ENCODE peak calls at places on chromosomes 3 and 15, in six cellular contexts. One of them, this sample, is unnamed. For H3K36me3, the result is how much of the 10 kb centered on the place peaks cover.

GRCh38 chr15:39153718-39154117 is 427.2 kb upstream of the THBS1 start:
- DNase-seq in fibroblast of lung: peak
- DNase-seq in adipocyte: no peak
- DNase-seq in body of pancreas: no peak
- DNase-seq in cardiac muscle cell: no peak
- DNase-seq in right lobe of liver: no peak
- DNase-seq in this sample: no peak

GRCh38 chr3:120850326-120851295 is 57.4 kb upstream of the STXBP5L start:
- DNase-seq in fibroblast of lung: peak
- DNase-seq in adipocyte: no peak
- DNase-seq in body of pancreas: no peak
- DNase-seq in cardiac muscle cell: no peak
- DNase-seq in right lobe of liver: no peak
- DNase-seq in this sample: no peak

GRCh38 chr15:25852696-25853524 is 10.2 kb downstream of the ATP10A start:
- DNase-seq in fibroblast of lung: no peak
- DNase-seq in adipocyte: peak
- DNase-seq in body of pancreas: no peak
- DNase-seq in cardiac muscle cell: peak
- DNase-seq in right lobe of liver: no peak
- DNase-seq in this sample: no peak

GRCh38 chr15:35115155-35115725 is 30.1 kb upstream of the NANOGP8 start:
- DNase-seq in fibroblast of lung: peak
- DNase-seq in adipocyte: no peak
- DNase-seq in body of pancreas: no peak
- DNase-seq in cardiac muscle cell: peak
- DNase-seq in right lobe of liver: peak
- DNase-seq in this sample: no peak

GRCh38 chr3:155596614-155597013 is 148.3 kb downstream of the PLCH1 start:
- DNase-seq in fibroblast of lung: no peak
- DNase-seq in adipocyte: no peak
- DNase-seq in body of pancreas: no peak
- DNase-seq in cardiac muscle cell: no peak
- DNase-seq in right lobe of liver: no peak
- DNase-seq in this sample: no peak

GRCh38 chr15:98727115-98728040 is 79.0 kb downstream of the IGF1R start:
- DNase-seq in fibroblast of lung: peak
- DNase-seq in adipocyte: peak
- DNase-seq in body of pancreas: peak
- DNase-seq in cardiac muscle cell: peak
- DNase-seq in right lobe of liver: peak
- DNase-seq in this sample: peak

GRCh38 chr15:51307811-51308210 is 30.6 kb downstream of the CYP19A1 start:
- DNase-seq in fibroblast of lung: no peak
- DNase-seq in adipocyte: no peak
- DNase-seq in body of pancreas: no peak
- DNase-seq in cardiac muscle cell: peak
- DNase-seq in right lobe of liver: no peak
- DNase-seq in this sample: no peak

GRCh38 chr3:12733566-12733965 is 25.5 kb downstream of the TMEM40 start:
- DNase-seq in fibroblast of lung: no peak
- DNase-seq in adipocyte: no peak
- DNase-seq in body of pancreas: no peak
- DNase-seq in cardiac muscle cell: no peak
- DNase-seq in right lobe of liver: no peak
- DNase-seq in this sample: no peak

GRCh38 chr3:175526609-175527280 is 667.6 kb downstream of the NAALADL2 start:
- DNase-seq in fibroblast of lung: peak
- DNase-seq in adipocyte: peak
- DNase-seq in body of pancreas: no peak
- DNase-seq in cardiac muscle cell: peak
- DNase-seq in right lobe of liver: no peak
- DNase-seq in this sample: no peak

GRCh38 chr3:107525101-107525953 is 2.6 kb downstream of the BBX start:
- DNase-seq in fibroblast of lung: peak
- DNase-seq in adipocyte: peak
- DNase-seq in body of pancreas: peak
- DNase-seq in cardiac muscle cell: peak
- DNase-seq in right lobe of liver: peak
- DNase-seq in this sample: no peak

GRCh38 chr3:136955813-136956212 is 2.0 kb upstream of the IL20RB start:
- DNase-seq in fibroblast of lung: peak
- DNase-seq in adipocyte: peak
- DNase-seq in body of pancreas: no peak
- DNase-seq in cardiac muscle cell: peak
- DNase-seq in right lobe of liver: no peak
- DNase-seq in this sample: peak

GRCh38 chr3:188568750-188569149 is 414.8 kb downstream of the LPP start:
- DNase-seq in fibroblast of lung: peak
- DNase-seq in adipocyte: no peak
- DNase-seq in body of pancreas: no peak
- DNase-seq in cardiac muscle cell: peak
- DNase-seq in right lobe of liver: no peak
- DNase-seq in this sample: no peak

GRCh38 chr3:132378-132777 is 64.2 kb upstream of the CHL1 start:
- DNase-seq in fibroblast of lung: no peak
- DNase-seq in adipocyte: no peak
- DNase-seq in body of pancreas: no peak
- DNase-seq in cardiac muscle cell: no peak
- DNase-seq in right lobe of liver: no peak
- DNase-seq in this sample: no peak

GRCh38 chr3:169907476-169907875 is 3.9 kb upstream of the SAMD7 start:
- DNase-seq in fibroblast of lung: no peak
- DNase-seq in adipocyte: no peak
- DNase-seq in body of pancreas: no peak
- DNase-seq in cardiac muscle cell: no peak
- DNase-seq in right lobe of liver: no peak
- DNase-seq in this sample: no peak

GRCh38 chr3:132038198-132038825 is 3.5 kb upstream of the CPNE4 start:
- DNase-seq in fibroblast of lung: peak
- DNase-seq in adipocyte: peak
- DNase-seq in body of pancreas: no peak
- DNase-seq in cardiac muscle cell: peak
- DNase-seq in right lobe of liver: no peak
- DNase-seq in this sample: no peak

GRCh38 chr15:31016446-31016915 is 25.1 kb upstream of the MTMR10 start:
- DNase-seq in fibroblast of lung: peak
- DNase-seq in adipocyte: no peak
- DNase-seq in body of pancreas: no peak
- DNase-seq in cardiac muscle cell: peak
- DNase-seq in right lobe of liver: no peak
- DNase-seq in this sample: peak

GRCh38 chr15:85758655-85758978 is 36.1 kb downstream of the KLHL25 start:
- DNase-seq in fibroblast of lung: no peak
- DNase-seq in adipocyte: no peak
- DNase-seq in body of pancreas: no peak
- DNase-seq in cardiac muscle cell: no peak
- DNase-seq in right lobe of liver: no peak
- DNase-seq in this sample: no peak

GRCh38 chr15:23857028-23857641 is 170.0 kb upstream of the NDN start:
- DNase-seq in fibroblast of lung: peak
- DNase-seq in adipocyte: peak
- DNase-seq in body of pancreas: peak
- DNase-seq in cardiac muscle cell: peak
- DNase-seq in right lobe of liver: no peak
- DNase-seq in this sample: no peak

GRCh38 chr3:20246662-20247061 is 60.7 kb upstream of the SGO1 start:
- DNase-seq in fibroblast of lung: no peak
- DNase-seq in adipocyte: no peak
- DNase-seq in body of pancreas: no peak
- DNase-seq in cardiac muscle cell: no peak
- DNase-seq in right lobe of liver: no peak
- DNase-seq in this sample: no peak

GRCh38 chr3:192816274-192816853 is 89.0 kb upstream of the FGF12 start:
- DNase-seq in fibroblast of lung: peak
- DNase-seq in adipocyte: peak
- DNase-seq in body of pancreas: peak
- DNase-seq in cardiac muscle cell: peak
- DNase-seq in right lobe of liver: no peak
- DNase-seq in this sample: no peak
- H3K36me3 ChIP-seq in fibroblast of lung: under half
- H3K36me3 ChIP-seq in adipocyte: under half
- H3K36me3 ChIP-seq in body of pancreas: under half
- H3K36me3 ChIP-seq in cardiac muscle cell: under half
- H3K36me3 ChIP-seq in right lobe of liver: under half
- H3K36me3 ChIP-seq in this sample: under half

GRCh38 chr15:47517737-47518136 is 199.6 kb upstream of the SEMA6D start:
- DNase-seq in fibroblast of lung: peak
- DNase-seq in adipocyte: peak
- DNase-seq in body of pancreas: no peak
- DNase-seq in cardiac muscle cell: peak
- DNase-seq in right lobe of liver: no peak
- DNase-seq in this sample: no peak

GRCh38 chr15:47516576-47517371 is 200.5 kb upstream of the SEMA6D start:
- DNase-seq in fibroblast of lung: peak
- DNase-seq in adipocyte: no peak
- DNase-seq in body of pancreas: no peak
- DNase-seq in cardiac muscle cell: peak
- DNase-seq in right lobe of liver: no peak
- DNase-seq in this sample: no peak

GRCh38 chr15:47511241-47511640 is 206.1 kb upstream of the SEMA6D start:
- DNase-seq in fibroblast of lung: no peak
- DNase-seq in adipocyte: no peak
- DNase-seq in body of pancreas: no peak
- DNase-seq in cardiac muscle cell: no peak
- DNase-seq in right lobe of liver: no peak
- DNase-seq in this sample: no peak

GRCh38 chr15:47514251-47514652 is 203.1 kb upstream of the SEMA6D start:
- DNase-seq in fibroblast of lung: peak
- DNase-seq in adipocyte: peak
- DNase-seq in body of pancreas: no peak
- DNase-seq in cardiac muscle cell: peak
- DNase-seq in right lobe of liver: no peak
- DNase-seq in this sample: no peak

DNA sequence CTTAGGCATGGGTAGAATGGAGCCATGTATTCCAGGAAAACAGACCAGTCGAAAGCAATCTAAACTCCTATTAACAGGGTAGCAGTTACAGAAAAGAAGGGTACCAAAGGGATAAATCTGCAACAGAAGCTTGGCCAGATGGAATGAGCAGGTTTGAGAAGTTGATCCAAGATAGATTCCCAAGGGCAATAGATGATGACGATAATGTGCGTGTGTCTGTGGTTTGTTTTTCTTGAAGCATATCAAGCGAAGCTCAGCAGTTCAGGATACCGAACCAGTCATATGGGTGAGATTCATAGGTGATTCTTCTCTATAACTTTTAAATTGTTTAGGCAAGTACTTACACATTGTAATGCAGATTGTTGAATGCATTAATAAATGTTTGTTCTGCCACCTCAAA is 203.8 kb upstream of the SEMA6D start:
- DNase-seq in fibroblast of lung: no peak
- DNase-seq in adipocyte: no peak
- DNase-seq in body of pancreas: no peak
- DNase-seq in cardiac muscle cell: no peak
- DNase-seq in right lobe of liver: no peak
- DNase-seq in this sample: no peak
- H3K36me3 ChIP-seq in fibroblast of lung: under half
- H3K36me3 ChIP-seq in adipocyte: under half
- H3K36me3 ChIP-seq in body of pancreas: under half
- H3K36me3 ChIP-seq in cardiac muscle cell: under half
- H3K36me3 ChIP-seq in right lobe of liver: under half
- H3K36me3 ChIP-seq in this sample: under half

GRCh38 chr3:58121183-58121582 is 89.6 kb downstream of the DNASE1L3 start:
- DNase-seq in fibroblast of lung: no peak
- DNase-seq in adipocyte: no peak
- DNase-seq in body of pancreas: no peak
- DNase-seq in cardiac muscle cell: no peak
- DNase-seq in right lobe of liver: no peak
- DNase-seq in this sample: no peak
- H3K36me3 ChIP-seq in fibroblast of lung: under half
- H3K36me3 ChIP-seq in adipocyte: half or more
- H3K36me3 ChIP-seq in body of pancreas: under half
- H3K36me3 ChIP-seq in cardiac muscle cell: under half
- H3K36me3 ChIP-seq in right lobe of liver: under half
- H3K36me3 ChIP-seq in this sample: under half

DNA sequence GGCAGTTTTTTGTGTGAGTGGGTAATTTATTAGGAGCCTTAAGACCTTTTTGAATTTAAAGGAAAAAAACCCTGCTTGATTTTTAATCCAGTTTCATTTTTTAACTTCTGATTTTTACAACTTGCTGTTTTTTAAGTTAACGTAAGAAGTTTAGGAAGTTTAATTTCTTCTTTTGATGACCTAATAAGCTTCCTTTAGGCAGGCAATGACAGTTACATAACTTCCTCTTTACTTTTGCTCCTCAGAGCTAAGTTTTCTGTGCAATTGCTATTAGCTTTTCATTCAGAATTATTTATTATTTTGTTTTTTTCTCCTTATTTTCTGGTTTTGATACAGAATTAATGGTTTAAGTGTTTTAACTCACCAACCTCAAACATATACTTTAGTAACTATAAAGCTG is 35.2 kb downstream of the ARMC8 start:
- DNase-seq in fibroblast of lung: no peak
- DNase-seq in adipocyte: no peak
- DNase-seq in body of pancreas: no peak
- DNase-seq in cardiac muscle cell: no peak
- DNase-seq in right lobe of liver: no peak
- DNase-seq in this sample: no peak
- H3K36me3 ChIP-seq in fibroblast of lung: under half
- H3K36me3 ChIP-seq in adipocyte: half or more
- H3K36me3 ChIP-seq in body of pancreas: under half
- H3K36me3 ChIP-seq in cardiac muscle cell: under half
- H3K36me3 ChIP-seq in right lobe of liver: under half
- H3K36me3 ChIP-seq in this sample: under half

GRCh38 chr15:59678620-59679019 is 10.5 kb downstream of the BNIP2 start:
- DNase-seq in fibroblast of lung: no peak
- DNase-seq in adipocyte: no peak
- DNase-seq in body of pancreas: no peak
- DNase-seq in cardiac muscle cell: peak
- DNase-seq in right lobe of liver: no peak
- DNase-seq in this sample: no peak
- H3K36me3 ChIP-seq in fibroblast of lung: under half
- H3K36me3 ChIP-seq in adipocyte: half or more
- H3K36me3 ChIP-seq in body of pancreas: under half
- H3K36me3 ChIP-seq in cardiac muscle cell: half or more
- H3K36me3 ChIP-seq in right lobe of liver: half or more
- H3K36me3 ChIP-seq in this sample: under half

GRCh38 chr3:152458725-152459515 is 190.2 kb downstream of the MBNL1 start:
- DNase-seq in fibroblast of lung: peak
- DNase-seq in adipocyte: no peak
- DNase-seq in body of pancreas: no peak
- DNase-seq in cardiac muscle cell: peak
- DNase-seq in right lobe of liver: no peak
- DNase-seq in this sample: no peak
- H3K36me3 ChIP-seq in fibroblast of lung: under half
- H3K36me3 ChIP-seq in adipocyte: half or more
- H3K36me3 ChIP-seq in body of pancreas: under half
- H3K36me3 ChIP-seq in cardiac muscle cell: under half
- H3K36me3 ChIP-seq in right lobe of liver: under half
- H3K36me3 ChIP-seq in this sample: under half

This sample was measured in BJ.